ENCODE peak calls at places on chromosome 14, in ten cellular contexts. One of them, this sample, is unnamed.

GRCh38 chr14:101058571-101058970 is 155.0 kb upstream of the RTL1 start:
- DNase-seq in heart right ventricle: no peak
- DNase-seq in transverse colon: no peak
- DNase-seq in GM23338: no peak
- DNase-seq in A549: no peak
- DNase-seq in stomach: no peak
- DNase-seq in MM.1S: no peak
- DNase-seq in PC-3: peak; percentile 48
- DNase-seq in adrenal gland: no peak
- DNase-seq in tibial nerve: no peak
- DNase-seq in this sample: no peak

GRCh38 chr14:34018125-34018524 is 67.3 kb upstream of the EGLN3 start:
- DNase-seq in heart right ventricle: no peak
- DNase-seq in transverse colon: no peak
- DNase-seq in GM23338: no peak
- DNase-seq in A549: no peak
- DNase-seq in stomach: no peak
- DNase-seq in MM.1S: no peak
- DNase-seq in PC-3: no peak
- DNase-seq in adrenal gland: no peak
- DNase-seq in tibial nerve: no peak
- DNase-seq in this sample: no peak

GRCh38 chr14:92340938-92341337 is 18.0 kb downstream of the SLC24A4 start:
- DNase-seq in heart right ventricle: no peak
- DNase-seq in transverse colon: no peak
- DNase-seq in GM23338: no peak
- DNase-seq in A549: no peak
- DNase-seq in stomach: no peak
- DNase-seq in MM.1S: no peak
- DNase-seq in PC-3: no peak
- DNase-seq in adrenal gland: no peak
- DNase-seq in tibial nerve: no peak
- DNase-seq in this sample: no peak

GRCh38 chr14:22887990-22888378 is 5.0 kb downstream of the REM2 start:
- DNase-seq in heart right ventricle: no peak
- DNase-seq in transverse colon: peak; percentile 62
- DNase-seq in GM23338: no peak
- DNase-seq in A549: no peak
- DNase-seq in stomach: no peak
- DNase-seq in MM.1S: peak; percentile 28
- DNase-seq in PC-3: no peak
- DNase-seq in adrenal gland: no peak
- DNase-seq in tibial nerve: no peak
- DNase-seq in this sample: no peak

GRCh38 chr14:65185859-65186258 is 83.5 kb upstream of the MAX start:
- DNase-seq in heart right ventricle: no peak
- DNase-seq in transverse colon: no peak
- DNase-seq in GM23338: no peak
- DNase-seq in A549: no peak
- DNase-seq in stomach: no peak
- DNase-seq in MM.1S: no peak
- DNase-seq in PC-3: no peak
- DNase-seq in adrenal gland: no peak
- DNase-seq in tibial nerve: no peak
- DNase-seq in this sample: no peak

GRCh38 chr14:25055005-25055404 is 5.1 kb upstream of the STXBP6 start:
- DNase-seq in heart right ventricle: no peak
- DNase-seq in transverse colon: no peak
- DNase-seq in GM23338: no peak
- DNase-seq in A549: no peak
- DNase-seq in stomach: no peak
- DNase-seq in MM.1S: no peak
- DNase-seq in PC-3: no peak
- DNase-seq in adrenal gland: no peak
- DNase-seq in tibial nerve: no peak
- DNase-seq in this sample: no peak

GRCh38 chr14:52267501-52268190 is at the start of gene PTGDR:
- DNase-seq in heart right ventricle: peak; percentile 33
- DNase-seq in transverse colon: peak; percentile 82
- DNase-seq in GM23338: peak; percentile 76
- DNase-seq in A549: no peak
- DNase-seq in stomach: peak; percentile 30
- DNase-seq in MM.1S: no peak
- DNase-seq in PC-3: no peak
- DNase-seq in adrenal gland: no peak
- DNase-seq in tibial nerve: no peak
- DNase-seq in this sample: peak; percentile 25

GRCh38 chr14:91689608-91690007 is 42.3 kb downstream of the CATSPERB start:
- DNase-seq in heart right ventricle: no peak
- DNase-seq in transverse colon: no peak
- DNase-seq in GM23338: no peak
- DNase-seq in A549: no peak
- DNase-seq in stomach: no peak
- DNase-seq in MM.1S: no peak
- DNase-seq in PC-3: no peak
- DNase-seq in adrenal gland: no peak
- DNase-seq in tibial nerve: no peak
- DNase-seq in this sample: no peak

GRCh38 chr14:58305730-58306129 is 7.4 kb downstream of the ARID4A start:
- DNase-seq in heart right ventricle: no peak
- DNase-seq in transverse colon: no peak
- DNase-seq in GM23338: no peak
- DNase-seq in A549: no peak
- DNase-seq in stomach: no peak
- DNase-seq in MM.1S: no peak
- DNase-seq in PC-3: no peak
- DNase-seq in adrenal gland: no peak
- DNase-seq in tibial nerve: no peak
- DNase-seq in this sample: no peak

GRCh38 chr14:88297306-88297705 is 25.8 kb downstream of the KCNK10 start:
- DNase-seq in heart right ventricle: no peak
- DNase-seq in transverse colon: no peak
- DNase-seq in GM23338: no peak
- DNase-seq in A549: no peak
- DNase-seq in stomach: no peak
- DNase-seq in MM.1S: no peak
- DNase-seq in PC-3: no peak
- DNase-seq in adrenal gland: no peak
- DNase-seq in tibial nerve: no peak
- DNase-seq in this sample: no peak

GRCh38 chr14:28057286-28058011 is 709.1 kb upstream of the FOXG1 start:
- DNase-seq in heart right ventricle: no peak
- DNase-seq in transverse colon: no peak
- DNase-seq in GM23338: no peak
- DNase-seq in A549: no peak
- DNase-seq in stomach: no peak
- DNase-seq in MM.1S: peak; percentile 58
- DNase-seq in PC-3: no peak
- DNase-seq in adrenal gland: no peak
- DNase-seq in tibial nerve: no peak
- DNase-seq in this sample: no peak

GRCh38 chr14:70073924-70074566 is 114.7 kb downstream of the SLC8A3 start:
- DNase-seq in heart right ventricle: no peak
- DNase-seq in transverse colon: peak; percentile 68
- DNase-seq in GM23338: peak; percentile 90
- DNase-seq in A549: peak; percentile 85
- DNase-seq in stomach: peak; percentile 80
- DNase-seq in MM.1S: peak; percentile 53
- DNase-seq in PC-3: peak; percentile 79
- DNase-seq in adrenal gland: peak; percentile 56
- DNase-seq in tibial nerve: no peak
- DNase-seq in this sample: peak; percentile 83

GRCh38 chr14:68458840-68459469 is 333.9 kb downstream of the ZFP36L1 start:
- DNase-seq in heart right ventricle: peak; percentile 57
- DNase-seq in transverse colon: peak; percentile 49
- DNase-seq in GM23338: peak; percentile 60
- DNase-seq in A549: peak; percentile 100
- DNase-seq in stomach: peak; percentile 72
- DNase-seq in MM.1S: no peak
- DNase-seq in PC-3: peak; percentile 70
- DNase-seq in adrenal gland: peak; percentile 62
- DNase-seq in tibial nerve: peak; percentile 58
- DNase-seq in this sample: no peak

GRCh38 chr14:75186953-75187352 is 10.5 kb upstream of the TMED10 start:
- DNase-seq in heart right ventricle: no peak
- DNase-seq in transverse colon: no peak
- DNase-seq in GM23338: no peak
- DNase-seq in A549: no peak
- DNase-seq in stomach: no peak
- DNase-seq in MM.1S: no peak
- DNase-seq in PC-3: no peak
- DNase-seq in adrenal gland: no peak
- DNase-seq in tibial nerve: no peak
- DNase-seq in this sample: no peak

GRCh38 chr14:53306926-53307325 is 153.8 kb upstream of the DDHD1 start:
- DNase-seq in heart right ventricle: no peak
- DNase-seq in transverse colon: no peak
- DNase-seq in GM23338: no peak
- DNase-seq in A549: no peak
- DNase-seq in stomach: no peak
- DNase-seq in MM.1S: no peak
- DNase-seq in PC-3: peak; percentile 48
- DNase-seq in adrenal gland: no peak
- DNase-seq in tibial nerve: no peak
- DNase-seq in this sample: peak; percentile 41

GRCh38 chr14:22837059-22837749 is 819 bp downstream of the MMP14 start:
- DNase-seq in heart right ventricle: peak; percentile 81
- DNase-seq in transverse colon: peak; percentile 58
- DNase-seq in GM23338: peak; percentile 73
- DNase-seq in A549: no peak
- DNase-seq in stomach: peak; percentile 71
- DNase-seq in MM.1S: no peak
- DNase-seq in PC-3: peak; percentile 63
- DNase-seq in adrenal gland: peak; percentile 72
- DNase-seq in tibial nerve: peak; percentile 41
- DNase-seq in this sample: peak; percentile 64

GRCh38 chr14:55240526-55241178 is 30.6 kb upstream of the FBXO34 start:
- DNase-seq in heart right ventricle: no peak
- DNase-seq in transverse colon: no peak
- DNase-seq in GM23338: peak; percentile 88
- DNase-seq in A549: no peak
- DNase-seq in stomach: no peak
- DNase-seq in MM.1S: no peak
- DNase-seq in PC-3: no peak
- DNase-seq in adrenal gland: no peak
- DNase-seq in tibial nerve: no peak
- DNase-seq in this sample: no peak

GRCh38 chr14:90844321-90844720 is 28.1 kb upstream of the TTC7B start:
- DNase-seq in heart right ventricle: no peak
- DNase-seq in transverse colon: no peak
- DNase-seq in GM23338: no peak
- DNase-seq in A549: no peak
- DNase-seq in stomach: no peak
- DNase-seq in MM.1S: no peak
- DNase-seq in PC-3: no peak
- DNase-seq in adrenal gland: no peak
- DNase-seq in tibial nerve: no peak
- DNase-seq in this sample: no peak

GRCh38 chr14:104634031-104634760 is 29.6 kb upstream of the TMEM179 start:
- DNase-seq in heart right ventricle: no peak
- DNase-seq in transverse colon: no peak
- DNase-seq in GM23338: no peak
- DNase-seq in A549: no peak
- DNase-seq in stomach: no peak
- DNase-seq in MM.1S: no peak
- DNase-seq in PC-3: no peak
- DNase-seq in adrenal gland: no peak
- DNase-seq in tibial nerve: no peak
- DNase-seq in this sample: no peak
- H3K4me3 ChIP-seq in heart right ventricle: no peak overlapping the region
- H3K4me3 ChIP-seq in transverse colon: no peak overlapping the region
- H3K4me3 ChIP-seq in GM23338: no peak overlapping the region
- H3K4me3 ChIP-seq in A549: no peak overlapping the region
- H3K4me3 ChIP-seq in stomach: no peak overlapping the region
- H3K4me3 ChIP-seq in MM.1S: no peak overlapping the region
- H3K4me3 ChIP-seq in PC-3: no peak overlapping the region
- H3K4me3 ChIP-seq in adrenal gland: no peak overlapping the region
- H3K4me3 ChIP-seq in tibial nerve: no peak overlapping the region
- H3K4me3 ChIP-seq in this sample: no peak overlapping the region

DNA sequence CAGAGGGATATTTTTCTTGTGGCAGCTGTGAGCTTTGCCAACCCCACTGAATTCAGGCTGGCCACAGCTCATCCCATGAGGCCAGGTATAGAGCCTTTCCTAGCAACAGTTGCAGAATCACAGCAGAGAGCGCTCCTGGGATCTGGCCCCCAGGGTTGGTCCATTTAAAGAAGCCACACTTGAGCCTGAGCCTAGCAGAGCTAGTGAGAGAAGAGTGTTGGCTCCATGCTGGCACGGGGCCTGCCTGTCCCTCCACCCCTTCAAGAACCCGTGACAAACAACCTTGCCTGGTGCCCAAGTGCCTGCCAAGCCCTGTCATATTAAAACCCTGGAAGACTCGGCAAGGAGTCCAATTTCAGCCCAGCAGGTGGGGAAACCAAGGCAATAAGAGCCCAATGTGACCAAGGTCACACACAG is 91.6 kb downstream of the LRRC74A start:
- DNase-seq in heart right ventricle: peak; percentile 76
- DNase-seq in transverse colon: no peak
- DNase-seq in GM23338: no peak
- DNase-seq in A549: no peak
- DNase-seq in stomach: peak; percentile 65
- DNase-seq in MM.1S: no peak
- DNase-seq in PC-3: no peak
- DNase-seq in adrenal gland: peak; percentile 78
- DNase-seq in tibial nerve: no peak
- DNase-seq in this sample: peak; percentile 55
- H3K4me1 ChIP-seq in heart right ventricle: peaks cover 54% of the 10 kb centered on the region
- H3K4me1 ChIP-seq in transverse colon: peaks cover 47% of the 10 kb centered on the region
- H3K4me1 ChIP-seq in GM23338: peaks cover 48% of the 10 kb centered on the region
- H3K4me1 ChIP-seq in A549: peaks cover 82% of the 10 kb centered on the region
- H3K4me1 ChIP-seq in stomach: peaks cover 62% of the 10 kb centered on the region
- H3K4me1 ChIP-seq in MM.1S: peaks cover 3% of the 10 kb centered on the region
- H3K4me1 ChIP-seq in PC-3: peaks cover 70% of the 10 kb centered on the region
- H3K4me1 ChIP-seq in adrenal gland: peaks cover 61% of the 10 kb centered on the region
- H3K4me1 ChIP-seq in tibial nerve: peaks cover 98% of the 10 kb centered on the region
- H3K4me1 ChIP-seq in this sample: peaks cover 56% of the 10 kb centered on the region

DNA sequence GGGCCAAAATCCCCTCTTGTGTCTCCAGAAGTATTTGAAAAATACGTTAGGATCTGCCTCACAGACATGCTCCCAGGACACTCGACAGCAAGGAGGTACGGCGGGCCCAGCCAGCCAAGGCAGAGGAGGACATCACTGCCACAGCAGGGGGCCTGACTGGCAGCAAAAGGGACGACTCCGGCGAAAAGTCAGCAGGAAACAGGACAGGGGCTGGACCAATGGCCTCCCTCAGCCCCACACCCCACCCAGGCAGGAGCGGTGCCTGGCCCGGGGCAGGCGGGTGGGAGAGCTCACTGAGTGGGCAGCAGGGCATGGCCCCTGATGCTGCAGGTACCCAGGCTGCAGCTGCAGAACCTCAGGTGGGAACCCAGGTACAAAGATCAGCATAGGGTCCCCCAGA is 17.8 kb downstream of the BRF1 start:
- DNase-seq in heart right ventricle: no peak
- DNase-seq in transverse colon: no peak
- DNase-seq in GM23338: peak; percentile 69
- DNase-seq in A549: no peak
- DNase-seq in stomach: no peak
- DNase-seq in MM.1S: no peak
- DNase-seq in PC-3: no peak
- DNase-seq in adrenal gland: no peak
- DNase-seq in tibial nerve: no peak
- DNase-seq in this sample: no peak
- TF ChIP-seq CTCF in heart right ventricle: no peak
- TF ChIP-seq CTCF in transverse colon: no peak
- TF ChIP-seq CTCF in GM23338: no peak
- TF ChIP-seq CTCF in A549: no peak
- TF ChIP-seq CTCF in stomach: no peak
- TF ChIP-seq CTCF in MM.1S: no peak
- TF ChIP-seq CTCF in PC-3: no peak
- TF ChIP-seq CTCF in adrenal gland: no peak
- TF ChIP-seq CTCF in tibial nerve: no peak
- TF ChIP-seq CTCF in this sample: no peak

GRCh38 chr14:47675489-47676300 is at the start of gene MDGA2:
- DNase-seq in heart right ventricle: no peak
- DNase-seq in transverse colon: no peak
- DNase-seq in GM23338: peak; percentile 86
- DNase-seq in A549: peak; percentile 27
- DNase-seq in stomach: no peak
- DNase-seq in MM.1S: no peak
- DNase-seq in PC-3: no peak
- DNase-seq in adrenal gland: no peak
- DNase-seq in tibial nerve: no peak
- DNase-seq in this sample: peak; percentile 73
- H3K4me3 ChIP-seq in heart right ventricle: peak within 1 kb of the TSS; percentile 27
- H3K4me3 ChIP-seq in transverse colon: no peak within 1 kb of the TSS
- H3K4me3 ChIP-seq in GM23338: peak within 1 kb of the TSS; percentile 89
- H3K4me3 ChIP-seq in A549: peak within 1 kb of the TSS; percentile 34
- H3K4me3 ChIP-seq in stomach: peak within 1 kb of the TSS; percentile 25
- H3K4me3 ChIP-seq in MM.1S: no peak within 1 kb of the TSS
- H3K4me3 ChIP-seq in PC-3: no peak within 1 kb of the TSS
- H3K4me3 ChIP-seq in adrenal gland: no peak within 1 kb of the TSS
- H3K4me3 ChIP-seq in tibial nerve: peak within 1 kb of the TSS; percentile 10
- H3K4me3 ChIP-seq in this sample: peak within 1 kb of the TSS; percentile 58

This sample was measured in testis.